ENCODE peak calls at places on chromosome 21, in four cellular contexts. W, G, J and H are unnamed samples.

GRCh38 chr21:45333583-45334121 is 46.0 kb upstream of the POFUT2 start:
- DNase-seq in G (no peak), J (no peak), W (no peak), H (peak; percentile 5)

GRCh38 chr21:14438204-14438603 is 55.3 kb upstream of the HSPA13 start:
- DNase-seq in J (no peak), G (no peak), W (no peak), H (no peak)

GRCh38 chr21:22791986-22792560 is 1793.9 kb downstream of the NCAM2 start:
- DNase-seq in G (no peak), W (peak; percentile 76), J (peak; percentile 84), H (peak; percentile 30)

GRCh38 chr21:31198575-31198974 is 145.5 kb downstream of the TIAM1 start:
- DNase-seq in G (no peak), W (peak; percentile 71), J (peak; percentile 79), H (no peak)

GRCh38 chr21:34690041-34690792 is 21.4 kb downstream of the CLIC6 start:
- DNase-seq in W (no peak), J (no peak), G (peak; percentile 47), H (no peak)

GRCh38 chr21:35864039-35864438 is 196.3 kb downstream of the SETD4 start:
- DNase-seq in W (no peak), J (no peak), G (no peak), H (no peak)

GRCh38 chr21:24118738-24119470 is 1488.4 kb downstream of the MRPL39 start:
- DNase-seq in J (no peak), G (no peak), W (no peak), H (no peak)

GRCh38 chr21:34889287-34889536 is 159.9 kb downstream of the RUNX1 start:
- DNase-seq in G (peak; percentile 50), W (peak; percentile 46), J (peak; percentile 81), H (no peak)

GRCh38 chr21:25387665-25388064 is 219.6 kb downstream of the MRPL39 start:
- DNase-seq in W (no peak), J (no peak), G (no peak), H (no peak)

GRCh38 chr21:37582613-37583012 is 216.0 kb downstream of the DYRK1A start:
- DNase-seq in G (no peak), W (peak; percentile 40), J (peak; percentile 68), H (peak; percentile 56)

GRCh38 chr21:24259241-24259640 is 1348.0 kb downstream of the MRPL39 start:
- DNase-seq in J (no peak), G (no peak), W (no peak), H (no peak)

GRCh38 chr21:34702341-34702807 is 33.6 kb downstream of the CLIC6 start:
- DNase-seq in J (no peak), G (no peak), W (no peak), H (no peak)

GRCh38 chr21:35134299-35134698 is 85.2 kb upstream of the RUNX1 start:
- DNase-seq in W (no peak), J (no peak), G (no peak), H (no peak)

GRCh38 chr21:41926807-41927171 is 27.0 kb downstream of the C2CD2 start:
- DNase-seq in W (no peak), G (no peak), J (no peak), H (no peak)
- H3K4me1 ChIP-seq in W (peaks cover 28% of the 10 kb centered on the region), G (peaks cover 7% of the 10 kb centered on the region), J (peaks cover 11% of the 10 kb centered on the region), H (no peaks in the 10 kb centered on the region)

DNA sequence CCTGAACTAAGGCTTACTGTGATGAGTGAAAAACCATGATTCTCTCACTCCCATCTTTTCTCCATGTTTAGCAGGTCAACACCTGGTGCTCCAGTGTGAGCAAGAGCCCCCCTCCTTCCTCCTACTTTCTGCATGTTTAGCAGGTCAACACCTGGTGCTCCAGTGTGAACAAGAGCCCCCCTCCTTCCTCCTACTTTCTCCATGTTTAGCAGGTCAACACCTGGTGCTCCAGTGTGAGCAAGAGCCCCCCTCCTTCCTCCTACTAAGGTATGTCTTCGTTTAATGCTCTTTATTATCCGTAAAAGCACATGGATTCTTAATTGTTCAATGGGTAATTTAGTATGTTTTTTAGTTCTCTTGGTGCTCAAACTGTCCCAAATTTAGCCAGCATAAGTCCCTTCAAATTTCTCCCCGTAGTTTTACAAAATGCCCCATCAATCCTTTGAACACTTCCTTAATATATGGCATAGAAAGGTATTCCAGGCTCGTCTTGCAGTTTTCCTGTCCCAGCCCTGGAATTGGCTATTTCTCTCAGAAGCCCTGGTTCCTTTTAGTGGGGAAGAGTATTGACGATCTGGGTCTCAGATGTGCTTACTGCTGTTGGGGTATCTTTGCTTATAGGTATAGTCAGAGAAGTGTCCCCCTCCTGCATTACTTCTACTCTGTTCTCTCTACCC is 760.8 kb upstream of the TPTE start:
- DNase-seq in G (no peak), J (no peak), W (no peak), H (no peak)
- H3K4me3 ChIP-seq in G (no peak overlapping the region), J (no peak overlapping the region), W (no peak overlapping the region), H (no peak overlapping the region)

DNA sequence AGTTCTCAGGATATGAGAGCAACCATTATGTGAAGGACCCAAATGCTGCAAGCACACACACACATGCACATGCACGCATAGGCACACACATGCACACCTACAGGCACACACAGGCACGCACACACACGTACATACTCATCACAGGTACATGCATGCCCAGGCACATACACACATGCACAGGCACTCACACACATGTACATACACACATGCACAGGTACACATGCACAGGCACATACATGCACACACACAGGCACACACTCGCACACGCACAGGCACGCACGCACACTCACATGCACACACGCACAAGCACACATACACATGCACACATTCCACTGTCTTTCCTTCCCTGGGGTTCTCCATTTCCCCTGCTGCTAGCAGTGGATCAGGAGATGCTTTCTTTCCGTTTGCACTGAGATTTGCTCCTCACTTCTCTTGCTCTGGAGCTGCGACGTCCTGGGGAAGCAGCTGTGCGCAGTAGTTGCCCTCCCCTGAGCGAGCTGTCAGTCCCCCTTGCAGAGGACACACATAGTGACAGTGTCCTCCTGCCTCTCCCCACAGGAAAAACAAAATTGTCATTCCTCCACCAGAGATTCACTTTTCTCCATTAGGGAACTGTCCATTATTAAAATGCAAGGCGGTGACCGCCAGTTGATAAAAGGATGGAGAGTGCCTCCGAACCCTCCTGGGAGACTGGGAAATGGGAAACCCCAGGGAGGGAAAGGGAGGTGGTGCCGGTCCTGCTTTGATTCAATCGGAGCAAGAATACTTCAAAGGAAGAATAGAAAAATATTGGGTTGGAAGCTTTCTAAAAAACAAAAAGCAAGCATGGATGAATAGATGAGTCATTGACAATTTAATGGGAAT is 69.5 kb downstream of the WDR4 start:
- DNase-seq in J (no peak), W (no peak), G (no peak), H (no peak)
- H3K27me3 ChIP-seq in J (no peaks in the 10 kb centered on the region), W (no peaks in the 10 kb centered on the region), G (peaks cover 6% of the 10 kb centered on the region), H (no peaks in the 10 kb centered on the region)

GRCh38 chr21:46637952-46638746 is 2.7 kb downstream of the PRMT2 start:
- DNase-seq in G (no peak), J (no peak), W (no peak), H (no peak)
- H3K4me1 ChIP-seq in G (peaks cover 17% of the 10 kb centered on the region), J (peaks cover 44% of the 10 kb centered on the region), W (peaks cover 18% of the 10 kb centered on the region), H (no peaks in the 10 kb centered on the region)